ENCODE peak calls at places on chromosome 13, in eight cellular contexts. N is CD8-positive, alpha-beta T cell; G is astrocyte; C is tibial artery; K is IMR-90; Y is bronchial epithelial cell; Q is right lobe of liver; H is naive thymus-derived CD4-positive, alpha-beta T cell. R is an unnamed sample. For H3K27me3, the result is how much of the 10 kb centered on the place peaks cover.

GRCh38 chr13:44229371-44230030 is 144.1 kb upstream of the SERP2 start:
- DNase-seq in N (no peak), Y (no peak), C (no peak), K (no peak), G (no peak), Q (no peak), H (no peak), R (no peak)

GRCh38 chr13:21949818-21950429 is 279.1 kb downstream of the FGF9 start:
- DNase-seq in N (no peak), Y (no peak), K (peak), H (no peak), G (no peak), Q (no peak), C (no peak), R (no peak)

GRCh38 chr13:63910406-63910957 is 2494.8 kb upstream of the PCDH20 start:
- DNase-seq in G (peak), H (no peak), K (peak), C (no peak), N (no peak), Y (no peak), Q (no peak), R (no peak)

GRCh38 chr13:24680258-24680920 is at the start of gene ATP12A:
- DNase-seq in Q (no peak), G (no peak), K (no peak), H (peak), Y (no peak), C (no peak), N (peak), R (no peak)

GRCh38 chr13:90867336-90867683 is 480.2 kb upstream of the MIR17HG start:
- DNase-seq in N (no peak), Y (peak), C (peak), K (peak), G (peak), H (no peak), Q (peak), R (no peak)

GRCh38 chr13:109730832-109731335 is 55.5 kb downstream of the IRS2 start:
- DNase-seq in N (no peak), G (no peak), Q (no peak), K (no peak), Y (no peak), C (no peak), H (no peak), R (no peak)

GRCh38 chr13:42048625-42049453 is at the start of gene DGKH:
- DNase-seq in H (peak), G (peak), C (peak), K (peak), Y (peak), N (peak), Q (peak), R (peak)

GRCh38 chr13:50425772-50426171 is 410.5 kb downstream of the KCNRG start:
- DNase-seq in G (no peak), H (no peak), Q (no peak), Y (no peak), C (no peak), K (no peak), N (no peak), R (no peak)

GRCh38 chr13:78601886-78602560 is 1.3 kb downstream of the POU4F1 start:
- DNase-seq in H (no peak), Y (no peak), G (no peak), K (no peak), N (no peak), Q (no peak), C (no peak), R (no peak)

GRCh38 chr13:49828452-49828851 is 36.0 kb upstream of the KPNA3 start:
- DNase-seq in G (no peak), Y (peak), K (no peak), N (no peak), H (no peak), C (no peak), Q (no peak), R (no peak)

GRCh38 chr13:41405367-41405766 is 52.0 kb upstream of the RGCC start:
- DNase-seq in Q (no peak), G (no peak), K (no peak), C (no peak), H (no peak), Y (no peak), N (no peak), R (no peak)

GRCh38 chr13:48857576-48857975 is 118.1 kb upstream of the FNDC3A start:
- DNase-seq in G (no peak), K (no peak), Q (no peak), C (no peak), H (no peak), Y (no peak), N (no peak), R (no peak)

GRCh38 chr13:20197361-20197834 is 4.7 kb upstream of the GJB2 start:
- DNase-seq in K (peak), G (peak), Q (no peak), N (no peak), Y (peak), H (no peak), C (no peak), R (no peak)

GRCh38 chr13:43036386-43037220 is 13.2 kb downstream of the DNAJC15 start:
- DNase-seq in G (no peak), H (no peak), Q (no peak), K (no peak), N (no peak), C (no peak), Y (no peak), R (no peak)

GRCh38 chr13:81104316-81104715 is 763.4 kb upstream of the SPRY2 start:
- DNase-seq in K (no peak), Q (no peak), C (no peak), Y (no peak), N (no peak), G (no peak), H (no peak), R (no peak)

GRCh38 chr13:66586489-66586888 is 643.6 kb downstream of the PCDH9 start:
- DNase-seq in H (no peak), Q (no peak), K (no peak), N (no peak), C (no peak), Y (peak), G (peak), R (no peak)

DNA sequence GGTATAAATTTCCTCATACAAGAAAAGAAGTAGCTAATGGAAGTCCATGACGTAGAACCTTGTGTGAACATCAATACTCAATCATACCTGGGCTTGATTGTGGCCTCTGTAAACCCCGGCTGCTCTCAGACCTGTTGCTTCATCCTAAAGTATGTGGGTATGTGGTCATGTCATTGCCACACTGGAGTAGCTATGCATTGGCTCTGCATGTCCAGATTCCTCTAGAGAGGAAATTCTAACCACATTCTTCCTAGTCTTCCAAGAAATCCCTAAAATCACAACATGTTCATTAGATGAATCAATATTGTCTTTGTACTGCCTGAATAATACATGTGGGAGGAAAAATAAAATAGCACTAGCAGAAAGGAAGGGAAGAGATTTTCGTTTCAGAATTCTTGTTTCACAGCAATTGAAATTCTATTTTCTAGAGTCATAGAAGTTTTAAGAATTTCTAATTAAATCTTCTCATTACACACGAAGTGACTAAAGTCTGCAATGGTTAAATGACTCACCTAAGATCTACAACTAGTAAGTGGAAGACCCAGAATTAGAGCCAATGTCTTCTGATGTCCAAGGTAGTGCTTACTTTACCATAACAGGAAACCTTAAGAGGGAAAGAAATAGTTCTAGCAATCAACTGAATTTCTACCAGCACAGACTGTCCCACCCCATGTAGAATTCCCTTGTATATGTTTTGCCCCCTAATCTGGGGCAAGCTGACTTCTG is 28.0 kb downstream of the RXFP2 start:
- DNase-seq in Q (no peak), C (no peak), Y (peak), H (no peak), N (no peak), K (peak), G (peak), R (no peak)
- H3K4me3 ChIP-seq in Q (no peak), C (no peak), Y (no peak), H (no peak), N (no peak), K (no peak), G (peak), R (no peak)

GRCh38 chr13:96744665-96745331 is 249.5 kb downstream of the OXGR1 start:
- DNase-seq in C (no peak), H (no peak), Y (no peak), K (no peak), N (no peak), Q (no peak), G (no peak), R (no peak)
- H3K27me3 ChIP-seq in C (under half), H (under half), Y (under half), K (under half), N (under half), Q (under half), G (under half), R (under half)

GRCh38 chr13:113863511-113864302 is at the start of gene GAS6:
- DNase-seq in K (no peak), G (no peak), H (no peak), Q (peak), N (no peak), C (no peak), Y (no peak), R (peak)

GRCh38 chr13:113862766-113863510 is 938 bp downstream of the GAS6 start:
- DNase-seq in G (peak), H (no peak), C (no peak), Q (no peak), Y (no peak), K (no peak), N (no peak), R (no peak)

GRCh38 chr13:113861433-113862030 is 2.3 kb downstream of the GAS6 start:
- DNase-seq in N (no peak), Y (peak), H (no peak), Q (no peak), C (no peak), G (no peak), K (no peak), R (no peak)

GRCh38 chr13:113862191-113862765 is 1.6 kb downstream of the GAS6 start:
- DNase-seq in G (no peak), Q (no peak), H (no peak), N (no peak), K (peak), Y (no peak), C (no peak), R (no peak)

GRCh38 chr13:113864303-113864890 is 521 bp upstream of the GAS6 start:
- DNase-seq in C (no peak), Q (no peak), N (no peak), Y (peak), K (peak), G (no peak), H (no peak), R (no peak)
- H3K4me3 ChIP-seq in C (peak), Q (peak), N (no peak), Y (peak), K (peak), G (peak), H (no peak), R (peak)

GRCh38 chr13:45674908-45675307 is 27.2 kb upstream of the CBY2 start:
- DNase-seq in G (peak), Y (peak), C (no peak), K (peak), H (no peak), N (no peak), Q (no peak), R (no peak)
- H3K27me3 ChIP-seq in G (under half), Y (under half), C (under half), K (under half), H (under half), N (under half), Q (under half), R (under half)

GRCh38 chr13:98141938-98142426 is 912 bp upstream of the FARP1 start:
- DNase-seq in H (no peak), N (no peak), C (peak), Y (no peak), K (no peak), Q (peak), G (no peak), R (no peak)

GRCh38 chr13:98143157-98143553 is 261 bp downstream of the FARP1 start:
- DNase-seq in N (no peak), C (peak), Y (no peak), Q (no peak), K (no peak), H (no peak), G (no peak), R (no peak)

GRCh38 chr13:98141091-98141490 is 1.8 kb upstream of the FARP1 start:
- DNase-seq in K (no peak), C (no peak), H (no peak), Q (no peak), G (no peak), N (no peak), Y (no peak), R (no peak)

GRCh38 chr13:98142427-98143156 is at the start of gene FARP1:
- DNase-seq in G (peak), C (peak), H (no peak), Y (peak), K (peak), Q (peak), N (no peak), R (peak)

GRCh38 chr13:98141509-98141908 is 1.4 kb upstream of the FARP1 start:
- DNase-seq in Q (no peak), G (no peak), Y (no peak), K (no peak), C (no peak), H (no peak), N (no peak), R (no peak)
- H3K4me3 ChIP-seq in Q (no peak), G (no peak), Y (no peak), K (no peak), C (peak), H (no peak), N (no peak), R (no peak)

DNA sequence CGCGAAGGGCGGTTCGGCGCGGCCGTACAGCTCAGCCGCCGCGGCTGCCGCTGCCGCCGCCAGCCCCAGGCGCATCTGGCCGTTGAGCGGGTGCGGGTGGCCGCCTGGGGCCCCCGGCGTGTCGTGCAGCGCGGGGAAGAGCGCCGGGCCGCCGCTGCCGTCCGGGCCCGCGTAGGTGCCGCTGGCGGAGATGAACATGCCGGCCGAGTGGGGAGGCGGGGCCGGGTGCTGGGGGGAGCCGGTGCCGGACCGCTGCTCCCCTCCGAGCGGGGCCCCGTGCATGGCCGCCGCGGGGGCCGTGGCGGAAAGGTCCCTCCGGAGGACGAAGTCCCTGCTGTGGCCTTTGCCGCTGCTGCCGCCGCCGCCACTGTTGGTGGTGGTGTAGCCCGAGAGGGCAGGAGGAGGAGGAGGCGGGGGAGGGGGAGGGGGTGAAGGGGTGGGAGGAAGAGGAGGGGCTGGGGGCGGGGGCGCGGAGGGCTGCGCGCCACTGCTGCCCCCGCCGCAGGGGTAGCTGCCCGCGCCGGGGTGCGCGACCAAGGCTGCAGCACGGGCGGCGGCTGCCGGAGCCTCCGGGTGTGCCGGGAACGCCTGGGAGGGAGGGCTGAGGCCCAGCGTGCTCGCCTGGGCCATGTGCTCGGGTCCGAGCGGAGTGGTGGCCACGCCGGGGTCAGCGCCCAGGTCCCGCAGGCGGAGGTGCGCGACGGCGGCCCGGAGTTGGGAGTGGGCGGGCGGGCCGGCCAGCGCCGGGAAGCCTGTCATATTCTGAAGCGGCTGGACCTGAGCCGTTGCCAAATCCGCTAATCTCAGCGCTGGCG is 599 bp downstream of the ZIC5 start:
- DNase-seq in H (no peak), N (no peak), Y (no peak), C (no peak), Q (no peak), K (no peak), G (no peak), R (no peak)
- H3K27me3 ChIP-seq in H (under half), N (half or more), Y (half or more), C (half or more), Q (half or more), K (half or more), G (half or more), R (under half)